ENCODE peak calls at places on chromosomes 13 and 19, in ten cellular contexts. B, Y, J, E, H, F, C, V, X and A are unnamed samples.

GRCh38 chr13:34730966-34731365 is 211.1 kb upstream of the NBEA start:
- DNase-seq in B (no peak), Y (no peak), J (no peak), E (no peak), H (no peak), F (peak), C (peak), V (no peak), X (no peak), A (no peak)

GRCh38 chr13:112071011-112071901 is 4.3 kb downstream of the SOX1 start:
- DNase-seq in B (no peak), Y (no peak), J (no peak), E (no peak), H (no peak), F (no peak), C (no peak), V (peak), X (no peak), A (no peak)

GRCh38 chr19:31353826-31354225 is 4.6 kb upstream of the TSHZ3 start:
- DNase-seq in B (no peak), Y (no peak), J (no peak), E (no peak), H (no peak), F (no peak), C (peak), V (peak), X (no peak), A (no peak)

GRCh38 chr19:38079926-38080380 is 144.1 kb downstream of the DPF1 start:
- DNase-seq in B (peak), Y (peak), J (peak), E (peak), H (peak), F (peak), C (peak), V (no peak), X (peak), A (peak)

GRCh38 chr13:50685491-50685890 is 158.0 kb downstream of the DLEU7 start:
- DNase-seq in B (peak), Y (peak), J (no peak), E (peak), H (peak), F (peak), C (peak), V (peak), X (no peak), A (no peak)

GRCh38 chr19:18174983-18175382 is 1.4 kb downstream of the IFI30 start:
- DNase-seq in B (no peak), Y (no peak), J (no peak), E (no peak), H (no peak), F (no peak), C (no peak), V (no peak), X (no peak), A (no peak)

GRCh38 chr19:19651076-19651475 is 7.6 kb upstream of the GMIP start:
- DNase-seq in B (no peak), Y (no peak), J (no peak), E (no peak), H (no peak), F (no peak), C (no peak), V (no peak), X (no peak), A (no peak)

GRCh38 chr13:112133489-112134149 is 66.7 kb downstream of the SOX1 start:
- DNase-seq in B (no peak), Y (no peak), J (no peak), E (no peak), H (no peak), F (no peak), C (no peak), V (no peak), X (no peak), A (no peak)

GRCh38 chr19:17183858-17184271 is 31.3 kb upstream of the USE1 start:
- DNase-seq in B (no peak), Y (no peak), J (no peak), E (no peak), H (no peak), F (no peak), C (no peak), V (no peak), X (peak), A (peak)

GRCh38 chr13:53015971-53016370 is 12.6 kb upstream of the OLFM4 start:
- DNase-seq in B (no peak), Y (no peak), J (no peak), E (no peak), H (no peak), F (no peak), C (no peak), V (no peak), X (no peak), A (no peak)

GRCh38 chr19:54266133-54266532 is 9.1 kb upstream of the LILRB5 start:
- DNase-seq in B (peak), Y (peak), J (peak), E (peak), H (peak), F (peak), C (peak), V (peak), X (peak), A (peak)

GRCh38 chr13:88565566-88565965 is 894.4 kb downstream of the SLITRK5 start:
- DNase-seq in B (no peak), Y (no peak), J (no peak), E (no peak), H (no peak), F (no peak), C (no peak), V (no peak), X (no peak), A (no peak)

GRCh38 chr19:17797397-17798201 is 2.7 kb downstream of the B3GNT3 start:
- DNase-seq in B (peak), Y (no peak), J (no peak), E (no peak), H (peak), F (no peak), C (no peak), V (peak), X (no peak), A (no peak)

GRCh38 chr19:8361921-8362793 is 1.8 kb upstream of the ANGPTL4 start:
- DNase-seq in B (peak), Y (peak), J (peak), E (peak), H (peak), F (peak), C (no peak), V (no peak), X (peak), A (peak)

GRCh38 chr19:15622991-15623390 is 8.0 kb downstream of the CYP4F8 start:
- DNase-seq in B (peak), Y (no peak), J (no peak), E (no peak), H (no peak), F (no peak), C (no peak), V (no peak), X (no peak), A (no peak)

GRCh38 chr13:109779074-109779473 is 7.3 kb downstream of the IRS2 start:
- DNase-seq in B (no peak), Y (no peak), J (no peak), E (no peak), H (no peak), F (peak), C (no peak), V (no peak), X (peak), A (no peak)

GRCh38 chr13:52348983-52349780 is 56.8 kb downstream of the THSD1 start:
- DNase-seq in B (peak), Y (peak), J (peak), E (peak), H (peak), F (peak), C (peak), V (no peak), X (peak), A (peak)

GRCh38 chr19:18469245-18470107 is 31.5 kb upstream of the ISYNA1 start:
- DNase-seq in B (peak), Y (peak), J (peak), E (peak), H (peak), F (peak), C (peak), V (peak), X (peak), A (no peak)

GRCh38 chr19:39193785-39194184 is 3.0 kb upstream of the NCCRP1 start:
- DNase-seq in B (no peak), Y (no peak), J (no peak), E (no peak), H (no peak), F (no peak), C (no peak), V (peak), X (no peak), A (no peak)

GRCh38 chr13:64770743-64771142 is 2459.4 kb downstream of the PCDH9 start:
- DNase-seq in B (no peak), Y (no peak), J (no peak), E (no peak), H (no peak), F (no peak), C (no peak), V (no peak), X (no peak), A (no peak)

GRCh38 chr13:64778002-64778401 is 2452.1 kb downstream of the PCDH9 start:
- DNase-seq in B (no peak), Y (no peak), J (no peak), E (no peak), H (no peak), F (no peak), C (peak), V (no peak), X (no peak), A (no peak)

GRCh38 chr13:64774915-64775314 is 2455.2 kb downstream of the PCDH9 start:
- DNase-seq in B (peak), Y (no peak), J (no peak), E (no peak), H (no peak), F (no peak), C (no peak), V (no peak), X (no peak), A (no peak)
- H3K4me3 ChIP-seq in B (no peak), Y (no peak), J (no peak), E (no peak), H (no peak), F (no peak), C (no peak), V (no peak), X (no peak), A (no peak)

GRCh38 chr19:35115538-35115951 is at the start of gene FXYD3:
- DNase-seq in B (peak), Y (no peak), J (no peak), E (no peak), H (no peak), F (no peak), C (no peak), V (no peak), X (no peak), A (no peak)
- H3K4me3 ChIP-seq in B (peak), Y (no peak), J (peak), E (no peak), H (no peak), F (peak), C (peak), V (peak), X (no peak), A (peak)

GRCh38 chr19:6696239-6696820 is 24.1 kb downstream of the C3 start:
- DNase-seq in B (no peak), Y (no peak), J (no peak), E (no peak), H (no peak), F (no peak), C (no peak), V (no peak), X (no peak), A (no peak)
- H3K4me3 ChIP-seq in B (no peak), Y (no peak), J (no peak), E (no peak), H (no peak), F (no peak), C (no peak), V (no peak), X (no peak), A (no peak)

DNA sequence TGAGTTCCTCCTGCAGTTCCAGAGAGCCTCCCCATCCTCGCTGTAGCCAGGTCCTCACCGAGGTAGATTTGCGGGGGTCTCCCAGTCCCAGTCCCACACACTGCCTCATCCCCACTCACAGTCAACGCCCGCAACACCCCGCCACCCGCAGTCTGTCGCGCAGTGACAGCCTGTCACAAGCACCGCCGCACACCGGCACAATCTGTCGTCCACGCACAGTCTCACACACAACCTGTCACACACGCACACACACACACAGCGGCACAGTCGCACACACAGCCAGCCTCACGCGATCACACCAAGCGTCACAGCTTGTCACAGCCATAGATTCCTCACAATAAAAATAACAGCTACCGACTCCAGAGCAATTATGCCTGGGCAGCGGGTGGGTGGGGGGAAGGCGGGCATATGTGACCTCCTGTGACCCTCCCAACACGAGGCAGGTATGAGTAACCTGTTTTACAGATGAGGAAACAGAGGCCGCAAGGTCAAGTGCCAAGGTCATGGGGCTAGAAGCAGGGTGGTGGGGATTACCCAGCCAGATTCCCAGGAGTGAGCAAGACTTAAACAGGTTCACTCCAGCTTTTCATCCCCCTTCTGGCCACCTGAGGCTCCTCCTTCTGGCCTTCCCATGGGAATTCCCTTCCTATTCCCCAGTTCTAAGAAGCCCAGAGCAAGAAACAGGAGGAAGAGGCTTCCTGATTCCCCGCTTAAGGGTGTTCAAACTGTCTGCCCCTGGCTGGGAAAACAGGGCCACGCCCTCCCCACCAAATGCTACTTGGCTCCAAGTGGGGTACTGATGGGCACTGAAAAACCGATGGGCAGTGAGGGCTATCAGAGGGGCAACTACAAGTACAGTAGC is 13.9 kb downstream of the NFIX start:
- DNase-seq in B (peak), Y (peak), J (no peak), E (peak), H (peak), F (no peak), C (peak), V (no peak), X (no peak), A (no peak)
- H3K4me3 ChIP-seq in B (no peak), Y (no peak), J (no peak), E (no peak), H (no peak), F (no peak), C (no peak), V (no peak), X (no peak), A (no peak)

DNA sequence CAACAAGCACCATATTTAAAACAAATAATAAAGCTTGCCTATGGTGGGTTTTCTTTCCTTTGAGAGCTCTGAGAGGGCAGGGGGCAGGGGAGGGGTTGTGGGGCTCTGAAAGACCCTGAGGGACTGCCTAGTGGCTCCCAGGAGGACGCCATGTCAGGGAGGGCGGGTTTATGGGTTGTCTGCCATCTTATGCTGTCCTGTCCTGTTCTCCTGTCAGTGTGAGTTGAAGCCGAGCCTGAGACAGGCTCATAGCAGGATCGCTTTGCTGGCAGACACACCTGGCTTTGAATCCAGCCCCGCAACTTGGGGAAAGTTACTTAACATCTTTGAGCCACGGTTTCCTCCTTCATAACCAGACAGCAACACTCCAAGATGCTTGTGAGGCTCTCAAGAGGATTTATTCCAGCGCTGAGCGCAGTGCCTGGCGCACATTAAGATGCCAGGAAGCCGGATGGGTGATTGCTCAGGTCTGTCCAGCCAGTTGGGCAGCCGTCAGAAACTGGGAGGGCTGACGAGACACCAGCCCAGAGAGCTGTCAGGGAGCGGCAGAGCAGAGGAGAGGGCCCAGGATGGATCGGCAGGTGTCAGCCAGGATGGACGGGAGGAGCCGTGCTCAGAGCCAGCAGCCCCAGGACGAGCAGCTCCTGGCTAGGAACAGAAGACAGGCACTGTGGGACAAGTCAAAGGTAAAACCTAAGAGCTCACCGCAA is 36.8 kb upstream of the C1QTNF9 start:
- DNase-seq in B (no peak), Y (no peak), J (no peak), E (no peak), H (no peak), F (peak), C (no peak), V (no peak), X (no peak), A (no peak)
- H3K4me3 ChIP-seq in B (no peak), Y (peak), J (no peak), E (no peak), H (peak), F (peak), C (no peak), V (no peak), X (no peak), A (no peak)

GRCh38 chr13:78777973-78778372 is 119.0 kb upstream of the OBI1 start:
- DNase-seq in B (no peak), Y (no peak), J (no peak), E (no peak), H (no peak), F (no peak), C (no peak), V (no peak), X (no peak), A (no peak)
- H3K4me3 ChIP-seq in B (no peak), Y (no peak), J (no peak), E (no peak), H (no peak), F (no peak), C (no peak), V (no peak), X (no peak), A (no peak)

GRCh38 chr19:3277649-3278048 is 53.2 kb downstream of the CELF5 start:
- DNase-seq in B (no peak), Y (no peak), J (no peak), E (no peak), H (no peak), F (no peak), C (no peak), V (no peak), X (no peak), A (no peak)
- H3K4me3 ChIP-seq in B (no peak), Y (no peak), J (no peak), E (no peak), H (no peak), F (no peak), C (no peak), V (no peak), X (no peak), A (no peak)

GRCh38 chr19:2497186-2497585 is 21.3 kb downstream of the GADD45B start:
- DNase-seq in B (no peak), Y (no peak), J (no peak), E (no peak), H (no peak), F (peak), C (peak), V (no peak), X (no peak), A (no peak)
- H3K4me3 ChIP-seq in B (no peak), Y (no peak), J (no peak), E (no peak), H (no peak), F (no peak), C (no peak), V (no peak), X (no peak), A (no peak)

DNA sequence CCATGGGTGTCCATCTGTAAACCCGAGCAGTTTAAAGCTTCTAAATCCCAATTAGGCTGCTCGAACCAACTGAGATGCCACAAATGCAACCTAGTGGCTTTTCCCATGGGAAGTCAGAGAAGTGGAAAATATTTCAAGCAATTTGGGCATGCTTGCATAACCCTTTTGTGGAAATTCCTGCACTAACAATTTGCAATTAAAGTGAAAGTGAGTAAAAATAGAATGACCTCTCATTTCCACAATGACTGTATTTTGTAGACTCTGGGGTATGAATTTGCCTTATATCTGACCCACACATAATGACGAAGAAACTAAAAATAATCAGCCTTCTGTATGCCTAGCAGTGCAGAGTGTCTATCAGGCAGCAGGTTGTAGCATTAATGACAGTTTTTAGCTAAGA is 91.8 kb upstream of the TSC22D1 start:
- DNase-seq in B (no peak), Y (peak), J (peak), E (peak), H (peak), F (peak), C (no peak), V (peak), X (no peak), A (no peak)
- H3K4me3 ChIP-seq in B (no peak), Y (peak), J (no peak), E (no peak), H (peak), F (peak), C (no peak), V (no peak), X (no peak), A (no peak)

DNA sequence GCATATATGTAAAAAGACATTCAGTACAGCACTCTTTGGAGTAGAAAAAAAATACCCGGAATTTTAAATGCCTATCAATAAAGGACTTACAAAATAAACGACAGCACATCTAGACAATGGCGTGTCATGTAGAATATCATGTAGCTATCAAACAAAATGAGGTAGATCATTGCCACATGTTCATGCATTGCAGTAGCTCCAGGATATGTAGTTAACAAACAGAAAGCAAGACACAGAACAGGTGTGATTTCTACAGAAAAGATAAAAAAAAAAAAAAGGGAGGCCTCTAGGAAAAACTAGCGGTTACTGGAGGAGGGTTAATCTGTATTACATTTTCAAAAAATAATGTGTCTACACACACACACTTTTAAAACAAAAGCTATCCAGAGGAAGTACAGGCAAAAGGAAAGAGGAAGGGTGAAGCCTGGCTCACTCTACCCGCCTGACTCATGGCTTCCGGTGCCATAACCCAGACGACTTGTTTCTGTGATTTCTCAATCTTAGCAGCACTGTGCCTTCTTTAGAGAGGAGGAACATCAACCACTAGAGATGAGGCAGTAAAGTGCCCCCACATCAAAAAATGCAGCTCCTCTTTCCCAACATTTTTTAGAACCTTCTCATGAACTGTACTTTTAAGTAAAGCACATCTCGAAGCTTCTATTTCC is 6.9 kb downstream of the KCTD12 start:
- DNase-seq in B (peak), Y (peak), J (peak), E (peak), H (peak), F (peak), C (no peak), V (no peak), X (peak), A (peak)
- H3K4me3 ChIP-seq in B (no peak), Y (peak), J (no peak), E (no peak), H (peak), F (no peak), C (no peak), V (no peak), X (peak), A (no peak)